ENCODE peak calls at places on chromosomes 2 and 18, in four cellular contexts. F is ascending aorta, E is left ventricle myocardium inferior, Q is HCT116. S is an unnamed sample.
A peak's percentile ranks its signal among the peaks of the same experiment; 100 is the strongest.

GRCh38 chr2:224190871-224191270 is 151.8 kb upstream of the SERPINE2 start:
- DNase-seq in F (no peak), E (no peak), Q (no peak), S (no peak)

GRCh38 chr2:33616873-33617272 is 17.8 kb upstream of the FAM98A start:
- DNase-seq in E (no peak), F (no peak), Q (no peak), S (no peak)

GRCh38 chr2:163801499-163801893 is 65.7 kb upstream of the FIGN start:
- DNase-seq in E (no peak), F (no peak), Q (no peak), S (no peak)

GRCh38 chr18:9787126-9787525 is 79.0 kb downstream of the RAB31 start:
- DNase-seq in Q (no peak), E (no peak), F (no peak), S (no peak)

GRCh38 chr18:63267990-63268721 is 51.4 kb downstream of the BCL2 start:
- DNase-seq in F (no peak), Q (no peak), E (no peak), S (no peak)

GRCh38 chr2:15557947-15558346 is 3.2 kb downstream of the NBAS start:
- DNase-seq in F (no peak), Q (no peak), E (no peak), S (no peak)

GRCh38 chr2:40803900-40804299 is 352.0 kb upstream of the SLC8A1 start:
- DNase-seq in E (no peak), Q (no peak), F (no peak), S (no peak)

GRCh38 chr2:149225446-149225845 is 104.9 kb upstream of the LYPD6 start:
- DNase-seq in E (no peak), Q (no peak), F (no peak), S (no peak)

GRCh38 chr2:167651406-167652151 is 595.8 kb downstream of the STK39 start:
- DNase-seq in E (no peak), Q (no peak), F (no peak), S (no peak)

GRCh38 chr18:74898965-74899364 is 301.3 kb downstream of the ZNF407 start:
- DNase-seq in Q (no peak), F (no peak), E (no peak), S (no peak)

GRCh38 chr18:79583426-79583825 is 96.2 kb upstream of the CTDP1 start:
- DNase-seq in F (peak; percentile 44), E (no peak), Q (no peak), S (no peak)

GRCh38 chr2:72989770-72990556 is 72.6 kb downstream of the EMX1 start:
- DNase-seq in E (peak; percentile 30), Q (no peak), F (peak; percentile 66), S (no peak)

GRCh38 chr2:236654496-236654895 is 84.9 kb downstream of the ACKR3 start:
- DNase-seq in E (no peak), Q (no peak), F (peak; percentile 52), S (no peak)

GRCh38 chr2:229380101-229380625 is 109.1 kb upstream of the PID1 start:
- DNase-seq in E (no peak), F (no peak), Q (no peak), S (no peak)

GRCh38 chr2:114610677-114611076 is 168.2 kb downstream of the DPP10 start:
- DNase-seq in F (no peak), E (no peak), Q (no peak), S (no peak)

GRCh38 chr2:38750011-38750792 is 959 bp downstream of the SRSF7 start:
- DNase-seq in Q (no peak), E (peak; percentile 59), F (peak; percentile 78), S (peak; percentile 51)

GRCh38 chr18:58316400-58316942 is 272.4 kb downstream of the NEDD4L start:
- DNase-seq in F (no peak), Q (no peak), E (no peak), S (no peak)

GRCh38 chr18:58313491-58314032 is 269.5 kb downstream of the NEDD4L start:
- DNase-seq in E (no peak), Q (no peak), F (no peak), S (no peak)

GRCh38 chr18:58315739-58316215 is 271.8 kb downstream of the NEDD4L start:
- DNase-seq in F (no peak), Q (peak; percentile 65), E (peak; percentile 36), S (no peak)

GRCh38 chr18:58315041-58315440 is 271.0 kb downstream of the NEDD4L start:
- DNase-seq in F (no peak), Q (no peak), E (no peak), S (no peak)

GRCh38 chr18:58314284-58314683 is 270.3 kb downstream of the NEDD4L start:
- DNase-seq in E (no peak), F (peak; percentile 81), Q (peak; percentile 53), S (no peak)
- H3K4me1 ChIP-seq in E (peaks cover 88% of the 10 kb centered on the region), F (no peaks in the 10 kb centered on the region), Q (peaks cover 72% of the 10 kb centered on the region), S (peaks cover 34% of the 10 kb centered on the region)

GRCh38 chr2:64526034-64526433 is 1.9 kb downstream of the AFTPH start:
- DNase-seq in F (no peak), Q (no peak), E (no peak), S (no peak)
- H3K4me3 ChIP-seq in F (peak overlapping the region; percentile 99), Q (no peak overlapping the region), E (peak overlapping the region; percentile 98), S (no peak overlapping the region)

DNA sequence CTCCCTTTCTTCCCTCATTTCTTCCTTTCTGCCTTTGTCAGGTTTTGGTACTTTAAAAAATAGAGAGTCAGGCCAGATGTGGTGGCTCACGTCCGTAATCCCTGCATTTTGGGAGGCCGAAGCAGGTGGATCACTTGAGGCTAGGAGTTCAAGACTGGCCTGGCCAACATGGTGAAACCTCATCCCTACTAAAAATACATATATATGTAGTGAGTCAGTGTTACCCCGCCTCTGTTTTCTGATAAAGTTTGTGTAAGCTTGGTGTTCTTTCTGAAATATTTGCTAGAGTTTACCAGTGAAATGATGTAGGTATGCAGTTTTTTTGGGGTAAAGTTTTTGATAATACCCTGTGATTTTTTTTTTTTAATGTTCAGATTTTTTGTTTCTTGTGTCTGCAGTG is 58.8 kb downstream of the DGKD start:
- DNase-seq in Q (no peak), F (peak; percentile 56), E (no peak), S (no peak)
- H3K36me3 ChIP-seq in Q (peaks cover 10% of the 10 kb centered on the region), F (no peaks in the 10 kb centered on the region), E (no peaks in the 10 kb centered on the region), S (no peaks in the 10 kb centered on the region)

DNA sequence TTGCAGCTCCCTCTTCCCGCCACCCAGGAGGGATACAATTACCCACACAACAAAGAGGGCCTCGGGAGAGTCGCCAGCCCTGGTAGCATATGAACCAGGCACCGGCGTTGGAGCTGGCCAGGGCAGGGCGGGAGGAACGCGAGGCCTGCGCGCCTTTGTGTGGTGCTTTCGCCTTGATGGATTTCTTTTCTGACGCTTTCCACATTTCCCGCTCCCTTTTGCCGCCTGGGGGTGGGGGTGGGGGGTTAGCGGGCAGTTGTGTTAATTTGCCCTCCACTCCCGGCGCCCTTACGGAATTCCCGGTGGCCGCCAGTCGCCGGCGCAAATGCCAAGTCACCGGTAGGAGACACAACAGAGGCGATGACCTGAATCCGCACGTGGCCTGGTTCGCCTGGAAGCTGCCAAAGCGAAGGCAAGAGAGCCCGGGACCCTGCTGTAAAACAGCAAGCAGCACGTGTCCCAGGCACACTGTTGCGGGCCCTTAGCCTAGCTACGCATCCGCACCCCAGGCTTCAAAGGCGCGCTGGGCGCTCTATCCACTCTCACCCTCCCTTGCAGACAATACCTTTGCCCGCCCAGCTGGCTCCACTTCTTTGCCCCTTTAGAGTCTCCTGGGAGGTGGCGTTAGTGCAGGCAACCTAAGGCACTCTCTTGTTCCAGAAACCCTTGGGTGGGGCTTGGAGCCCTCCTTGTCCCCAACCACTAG is 3.4 kb downstream of the GAD1 start:
- DNase-seq in F (no peak), E (no peak), Q (no peak), S (no peak)
- H3K4me1 ChIP-seq in F (peaks cover 47% of the 10 kb centered on the region), E (peaks cover 82% of the 10 kb centered on the region), Q (peaks cover 27% of the 10 kb centered on the region), S (peaks cover 71% of the 10 kb centered on the region)

GRCh38 chr2:119700866-119701265 is 21.9 kb downstream of the TMEM177 start:
- DNase-seq in E (no peak), Q (no peak), F (no peak), S (no peak)
- H3K4me3 ChIP-seq in E (no peak overlapping the region), Q (no peak overlapping the region), F (no peak overlapping the region), S (no peak overlapping the region)

GRCh38 chr2:203404996-203405395 is 76.8 kb downstream of the ABI2 start:
- DNase-seq in E (no peak), F (no peak), Q (peak; percentile 53), S (no peak)

GRCh38 chr2:203395858-203396257 is 67.7 kb downstream of the ABI2 start:
- DNase-seq in F (no peak), E (no peak), Q (no peak), S (no peak)

GRCh38 chr2:203399031-203399430 is 70.8 kb downstream of the ABI2 start:
- DNase-seq in F (no peak), Q (no peak), E (no peak), S (no peak)

GRCh38 chr2:203396667-203397066 is 68.5 kb downstream of the ABI2 start:
- DNase-seq in F (no peak), Q (no peak), E (no peak), S (no peak)

DNA sequence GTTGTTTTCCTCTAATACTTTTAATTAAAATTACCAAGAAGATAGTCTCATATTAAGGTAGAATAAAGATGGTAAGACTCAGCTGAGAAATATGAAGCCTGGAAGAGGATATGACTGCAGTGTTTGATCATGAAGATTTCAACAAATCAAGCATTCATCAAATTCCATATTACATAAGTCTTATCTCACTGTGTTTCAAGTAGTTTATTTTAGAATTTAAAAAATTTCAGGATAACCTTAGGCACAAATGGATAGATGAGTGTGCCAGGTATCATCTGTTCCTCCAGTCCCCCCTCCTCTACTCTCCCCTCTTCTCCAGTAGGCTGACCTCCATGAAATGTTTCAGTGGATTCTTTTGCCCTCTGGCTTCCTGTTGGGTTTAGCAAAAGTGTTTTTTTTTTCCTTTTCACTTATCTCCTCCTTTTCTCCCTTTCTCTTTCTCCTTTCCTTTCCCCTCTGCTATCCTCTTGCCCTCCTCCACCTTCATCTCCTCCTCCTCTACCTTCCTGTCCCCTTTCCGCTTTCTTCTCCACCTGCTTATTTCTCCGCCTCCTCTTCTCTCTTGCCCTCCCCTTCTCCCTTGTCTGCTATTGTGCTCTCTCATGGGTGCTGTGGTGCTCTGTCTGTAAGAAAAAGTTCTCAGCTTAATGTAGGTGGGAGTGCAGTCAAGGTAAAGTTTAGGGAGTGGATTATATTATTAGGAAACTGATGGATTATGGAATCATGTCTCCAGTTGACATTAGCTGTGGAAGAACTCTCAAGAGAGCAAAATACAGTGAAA is 72.8 kb downstream of the ABI2 start:
- DNase-seq in F (no peak), Q (no peak), E (no peak), S (no peak)
- H3K36me3 ChIP-seq in F (peaks cover 3% of the 10 kb centered on the region), Q (peaks cover 10% of the 10 kb centered on the region), E (peaks cover 48% of the 10 kb centered on the region), S (peaks cover 4% of the 10 kb centered on the region)

GRCh38 chr2:199201539-199201938 is 256.2 kb downstream of the SATB2 start:
- DNase-seq in Q (no peak), E (no peak), F (no peak), S (no peak)

GRCh38 chr2:199197448-199197847 is 260.3 kb downstream of the SATB2 start:
- DNase-seq in Q (no peak), E (no peak), F (no peak), S (no peak)

GRCh38 chr2:199199797-199200196 is 257.9 kb downstream of the SATB2 start:
- DNase-seq in E (no peak), F (no peak), Q (no peak), S (no peak)

DNA sequence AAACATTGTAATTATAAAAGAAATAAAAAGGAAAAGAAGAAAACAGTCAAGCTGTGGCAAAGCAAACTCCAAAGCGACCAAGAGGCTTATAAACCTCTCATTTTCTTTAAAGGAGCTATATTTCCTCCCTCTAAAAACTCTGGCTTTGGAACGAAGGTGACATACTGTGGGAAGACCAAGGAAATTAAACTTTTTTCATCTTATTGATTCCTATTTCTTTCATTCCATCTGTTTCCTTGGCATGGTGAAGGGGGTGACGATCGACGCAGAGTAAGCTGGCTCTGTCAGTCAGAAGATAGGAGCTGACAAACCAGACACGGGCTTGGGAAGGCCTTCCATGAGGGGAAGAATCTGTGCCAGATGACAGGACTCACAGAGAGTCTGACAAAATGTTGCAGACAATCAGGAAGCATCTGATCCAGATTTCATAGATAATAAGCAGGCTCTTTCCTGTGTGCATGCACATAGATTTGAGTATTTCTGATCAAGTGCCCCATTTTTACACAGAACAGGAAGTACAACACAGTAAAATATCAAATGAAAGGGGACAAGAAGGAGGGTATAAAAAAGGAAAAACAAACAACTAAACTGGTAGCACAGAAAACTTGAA is 261.7 kb downstream of the SATB2 start:
- DNase-seq in F (no peak), Q (no peak), E (no peak), S (no peak)
- H3K4me1 ChIP-seq in F (no peaks in the 10 kb centered on the region), Q (no peaks in the 10 kb centered on the region), E (no peaks in the 10 kb centered on the region), S (no peaks in the 10 kb centered on the region)

S was measured in CD4-positive, alpha-beta memory T cell.